ENCODE peak calls at places on chromosomes 12 and 14, in five cellular contexts. One of them, this sample, is unnamed.

GRCh38 chr12:26648584-26648983 is 184.4 kb downstream of the ITPR2 start:
- DNase-seq in AG08395: peak; percentile 85
- DNase-seq in psoas muscle: no peak
- DNase-seq in stimulated activated CD4-positive, alpha-beta T cell treated with anti-CD3 and anti-CD28 coated beads, Interleukin-2, amount 100 ng/mL, for 48 hours: no peak
- DNase-seq in GM13977: no peak
- DNase-seq in this sample: no peak

GRCh38 chr12:132075026-132075713 is 68.9 kb downstream of the DDX51 start:
- DNase-seq in stimulated activated CD4-positive, alpha-beta T cell treated with anti-CD3 and anti-CD28 coated beads, Interleukin-2, amount 100 ng/mL, for 48 hours: no peak
- DNase-seq in AG08395: no peak
- DNase-seq in psoas muscle: no peak
- DNase-seq in GM13977: no peak
- DNase-seq in this sample: no peak

GRCh38 chr12:74401966-74402365 is 135.7 kb upstream of the ATXN7L3B start:
- DNase-seq in psoas muscle: no peak
- DNase-seq in GM13977: no peak
- DNase-seq in stimulated activated CD4-positive, alpha-beta T cell treated with anti-CD3 and anti-CD28 coated beads, Interleukin-2, amount 100 ng/mL, for 48 hours: no peak
- DNase-seq in AG08395: no peak
- DNase-seq in this sample: no peak

GRCh38 chr14:34931206-34931605 is 51.6 kb upstream of the SRP54 start:
- DNase-seq in GM13977: no peak
- DNase-seq in AG08395: no peak
- DNase-seq in stimulated activated CD4-positive, alpha-beta T cell treated with anti-CD3 and anti-CD28 coated beads, Interleukin-2, amount 100 ng/mL, for 48 hours: peak; percentile 11
- DNase-seq in psoas muscle: no peak
- DNase-seq in this sample: peak; percentile 26

GRCh38 chr14:83575301-83575700 is 1954.6 kb upstream of the FLRT2 start:
- DNase-seq in AG08395: no peak
- DNase-seq in psoas muscle: no peak
- DNase-seq in stimulated activated CD4-positive, alpha-beta T cell treated with anti-CD3 and anti-CD28 coated beads, Interleukin-2, amount 100 ng/mL, for 48 hours: no peak
- DNase-seq in GM13977: no peak
- DNase-seq in this sample: no peak

GRCh38 chr12:98653866-98654493 is 8.9 kb downstream of the APAF1 start:
- DNase-seq in psoas muscle: no peak
- DNase-seq in stimulated activated CD4-positive, alpha-beta T cell treated with anti-CD3 and anti-CD28 coated beads, Interleukin-2, amount 100 ng/mL, for 48 hours: no peak
- DNase-seq in GM13977: peak; percentile 60
- DNase-seq in AG08395: peak; percentile 51
- DNase-seq in this sample: peak; percentile 90

GRCh38 chr12:52184813-52185212 is 7.0 kb downstream of the KRT80 start:
- DNase-seq in GM13977: no peak
- DNase-seq in AG08395: no peak
- DNase-seq in stimulated activated CD4-positive, alpha-beta T cell treated with anti-CD3 and anti-CD28 coated beads, Interleukin-2, amount 100 ng/mL, for 48 hours: no peak
- DNase-seq in psoas muscle: no peak
- DNase-seq in this sample: no peak

GRCh38 chr14:64702493-64703392 is 1.5 kb upstream of the PLEKHG3 start:
- DNase-seq in stimulated activated CD4-positive, alpha-beta T cell treated with anti-CD3 and anti-CD28 coated beads, Interleukin-2, amount 100 ng/mL, for 48 hours: no peak
- DNase-seq in GM13977: no peak
- DNase-seq in psoas muscle: no peak
- DNase-seq in AG08395: no peak
- DNase-seq in this sample: no peak

GRCh38 chr12:53098354-53098981 is 1.0 kb downstream of the IGFBP6 start:
- DNase-seq in psoas muscle: peak; percentile 70
- DNase-seq in AG08395: peak; percentile 81
- DNase-seq in stimulated activated CD4-positive, alpha-beta T cell treated with anti-CD3 and anti-CD28 coated beads, Interleukin-2, amount 100 ng/mL, for 48 hours: no peak
- DNase-seq in GM13977: peak; percentile 39
- DNase-seq in this sample: peak; percentile 90

GRCh38 chr14:101196795-101197590 is 293.5 kb upstream of the RTL1 start:
- DNase-seq in GM13977: no peak
- DNase-seq in psoas muscle: peak; percentile 40
- DNase-seq in stimulated activated CD4-positive, alpha-beta T cell treated with anti-CD3 and anti-CD28 coated beads, Interleukin-2, amount 100 ng/mL, for 48 hours: no peak
- DNase-seq in AG08395: peak; percentile 35
- DNase-seq in this sample: no peak

GRCh38 chr14:104264495-104265265 is 126.3 kb downstream of the KIF26A start:
- DNase-seq in AG08395: no peak
- DNase-seq in stimulated activated CD4-positive, alpha-beta T cell treated with anti-CD3 and anti-CD28 coated beads, Interleukin-2, amount 100 ng/mL, for 48 hours: no peak
- DNase-seq in GM13977: no peak
- DNase-seq in psoas muscle: no peak
- DNase-seq in this sample: peak; percentile 77

GRCh38 chr12:77998236-77998786 is 167.6 kb downstream of the NAV3 start:
- DNase-seq in stimulated activated CD4-positive, alpha-beta T cell treated with anti-CD3 and anti-CD28 coated beads, Interleukin-2, amount 100 ng/mL, for 48 hours: no peak
- DNase-seq in GM13977: no peak
- DNase-seq in psoas muscle: no peak
- DNase-seq in AG08395: no peak
- DNase-seq in this sample: no peak